ENCODE peak calls at places on chromosomes 2 and 18, in nine cellular contexts. S is SK-N-SH, P is AG09319, I is colonic mucosa, K is PC-9, J is GM12865, C is osteoblast, X is neural crest cell, H is psoas muscle. Z is an unnamed sample.

GRCh38 chr2:98761267-98761781 is 30.4 kb upstream of the MGAT4A start:
- DNase-seq in S (no peak), P (no peak), I (no peak), K (no peak), J (peak), C (no peak), X (peak), H (no peak), Z (no peak)

GRCh38 chr2:148876589-148877402 is 1.8 kb downstream of the KIF5C start:
- DNase-seq in S (peak), P (no peak), I (peak), K (no peak), J (peak), C (peak), X (peak), H (peak), Z (peak)

GRCh38 chr18:61322265-61322873 is 10.9 kb upstream of the CDH20 start:
- DNase-seq in S (peak), P (peak), I (peak), K (no peak), J (peak), C (peak), X (peak), H (no peak), Z (peak)

GRCh38 chr2:179274749-179275148 is 10.1 kb upstream of the SESTD1 start:
- DNase-seq in S (no peak), P (no peak), I (no peak), K (no peak), J (peak), C (no peak), X (no peak), H (no peak), Z (no peak)

GRCh38 chr2:26847663-26848335 is at the start of gene DPYSL5:
- DNase-seq in S (peak), P (no peak), I (no peak), K (no peak), J (no peak), C (peak), X (peak), H (no peak), Z (no peak)

GRCh38 chr2:112728029-112728362 is 7.2 kb downstream of the NT5DC4 start:
- DNase-seq in S (no peak), P (no peak), I (no peak), K (no peak), J (no peak), C (no peak), X (no peak), H (no peak), Z (no peak)

GRCh38 chr18:80247403-80247916 is at the start of gene PARD6G:
- DNase-seq in S (peak), P (peak), I (peak), K (no peak), J (no peak), C (peak), X (peak), H (peak), Z (peak)

GRCh38 chr18:51132256-51132935 is 65.1 kb downstream of the MEX3C start:
- DNase-seq in S (no peak), P (no peak), I (no peak), K (no peak), J (no peak), C (no peak), X (no peak), H (no peak), Z (no peak)

GRCh38 chr2:182915369-182916326 is 49.2 kb upstream of the FRZB start:
- DNase-seq in S (no peak), P (peak), I (no peak), K (peak), J (no peak), C (peak), X (no peak), H (peak), Z (peak)

GRCh38 chr2:219592721-219593120 is 4.9 kb upstream of the STK11IP start:
- DNase-seq in S (no peak), P (no peak), I (no peak), K (no peak), J (no peak), C (no peak), X (no peak), H (no peak), Z (no peak)

DNA sequence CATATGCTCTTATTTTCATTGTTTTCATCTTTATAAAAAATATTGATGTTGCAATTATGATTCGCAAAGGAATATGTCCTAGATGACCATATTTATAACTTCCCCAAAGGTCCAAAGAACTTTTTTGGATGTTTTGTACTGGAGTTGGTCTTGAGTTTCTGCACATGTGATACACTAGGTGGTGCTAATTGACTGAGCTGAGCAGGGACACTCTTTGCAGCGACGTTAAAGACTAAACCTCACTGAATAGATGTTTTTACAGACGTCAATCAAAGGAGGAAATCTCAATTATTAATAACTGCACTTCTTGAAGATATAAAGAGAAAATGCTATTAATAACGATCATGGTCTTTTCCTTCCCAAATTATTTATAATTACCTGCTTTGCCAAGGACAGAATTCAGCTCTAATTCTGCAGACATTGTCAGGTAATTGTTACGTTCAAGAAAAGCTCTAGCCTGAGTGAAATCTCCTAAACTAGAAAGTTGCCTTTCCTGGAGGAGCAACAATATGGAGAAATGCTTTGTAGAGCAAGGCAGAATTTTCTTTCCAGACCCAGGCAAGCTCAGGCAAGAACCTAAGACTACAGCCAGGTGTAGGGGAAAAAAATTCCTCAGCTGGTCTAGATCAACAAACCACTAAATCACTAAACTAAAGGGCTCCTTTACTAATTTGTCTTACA is 119.3 kb upstream of the RBBP8 start:
- DNase-seq in S (peak), P (no peak), I (no peak), K (peak), J (peak), C (no peak), X (no peak), H (no peak), Z (peak)
- TF ChIP-seq CTCF in S (peak), P (peak), I (peak), K (peak), J (peak), C (peak), X (peak), H (peak), Z (peak)

DNA sequence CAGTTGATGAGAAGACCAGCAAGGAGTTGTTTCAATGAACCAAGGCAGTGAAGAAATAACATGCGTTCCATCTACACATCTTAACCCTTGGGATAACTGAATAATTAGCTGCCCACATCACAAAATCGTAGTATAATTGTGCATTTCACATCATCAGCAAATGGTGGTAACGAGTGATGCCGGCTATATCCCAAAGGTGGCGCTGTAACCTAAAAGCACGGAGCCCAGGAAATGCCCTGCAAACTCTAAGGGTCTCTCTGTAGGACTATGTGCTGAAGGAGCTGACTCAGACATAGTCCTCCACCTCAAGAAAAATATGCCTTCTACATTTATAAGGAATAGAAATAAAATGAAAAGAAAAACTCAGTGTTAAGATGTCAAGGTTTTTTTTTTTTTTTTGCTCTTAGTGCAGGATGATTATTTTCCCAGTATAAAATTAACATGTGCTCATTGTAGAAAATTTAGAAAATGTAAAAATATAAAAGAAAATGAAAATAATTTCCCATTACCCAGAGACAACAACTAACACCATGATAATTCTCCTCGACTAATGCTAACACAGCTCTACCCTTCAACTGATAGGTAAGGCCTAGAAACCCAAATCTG is 23.1 kb upstream of the DSG3 start:
- DNase-seq in S (peak), P (no peak), I (peak), K (no peak), J (peak), C (peak), X (peak), H (no peak), Z (no peak)
- TF ChIP-seq CTCF in S (peak), P (no peak), I (peak), K (peak), J (peak), C (peak), X (peak), H (no peak), Z (peak)

GRCh38 chr2:172107690-172108586 is 5.2 kb upstream of the DLX2 start:
- DNase-seq in S (peak), P (no peak), I (no peak), K (no peak), J (no peak), C (peak), X (no peak), H (no peak), Z (no peak)

GRCh38 chr2:172105715-172106124 is 3.0 kb upstream of the DLX2 start:
- DNase-seq in S (peak), P (no peak), I (no peak), K (no peak), J (no peak), C (no peak), X (no peak), H (no peak), Z (no peak)

GRCh38 chr2:172108587-172108930 is 5.9 kb upstream of the DLX2 start:
- DNase-seq in S (no peak), P (no peak), I (no peak), K (no peak), J (no peak), C (peak), X (no peak), H (no peak), Z (no peak)

GRCh38 chr2:172103471-172104292 is 982 bp upstream of the DLX2 start:
- DNase-seq in S (peak), P (no peak), I (peak), K (peak), J (peak), C (peak), X (peak), H (peak), Z (peak)

GRCh38 chr2:172106128-172106961 is 3.6 kb upstream of the DLX2 start:
- DNase-seq in S (peak), P (no peak), I (no peak), K (no peak), J (peak), C (peak), X (peak), H (peak), Z (no peak)
- TF ChIP-seq CTCF in S (peak), P (peak), I (no peak), K (no peak), J (peak), C (peak), X (peak), H (peak), Z (peak)

GRCh38 chr18:48939368-48940097 is 11.2 kb downstream of the SMAD7 start:
- DNase-seq in S (no peak), P (no peak), I (no peak), K (no peak), J (no peak), C (peak), X (no peak), H (no peak), Z (no peak)

GRCh38 chr18:48940854-48941531 is 9.8 kb downstream of the SMAD7 start:
- DNase-seq in S (peak), P (no peak), I (no peak), K (no peak), J (peak), C (peak), X (no peak), H (no peak), Z (no peak)

GRCh38 chr18:48938827-48939367 is 11.9 kb downstream of the SMAD7 start:
- DNase-seq in S (no peak), P (no peak), I (no peak), K (no peak), J (no peak), C (peak), X (no peak), H (no peak), Z (no peak)

GRCh38 chr18:48935433-48935774 is 15.4 kb downstream of the SMAD7 start:
- DNase-seq in S (no peak), P (no peak), I (no peak), K (no peak), J (no peak), C (no peak), X (no peak), H (peak), Z (no peak)

GRCh38 chr18:48937869-48938750 is 12.7 kb downstream of the SMAD7 start:
- DNase-seq in S (no peak), P (no peak), I (no peak), K (no peak), J (no peak), C (peak), X (no peak), H (no peak), Z (no peak)
- TF ChIP-seq CTCF in S (no peak), P (no peak), I (no peak), K (peak), J (no peak), C (no peak), X (no peak), H (no peak), Z (no peak)

GRCh38 chr2:20190862-20191713 is 33.8 kb downstream of the SDC1 start:
- DNase-seq in S (no peak), P (no peak), I (peak), K (peak), J (peak), C (peak), X (peak), H (no peak), Z (no peak)
- TF ChIP-seq CTCF in S (peak), P (peak), I (no peak), K (peak), J (peak), C (peak), X (peak), H (no peak), Z (no peak)

GRCh38 chr2:174078275-174078674 is 113.1 kb upstream of the SP3 start:
- DNase-seq in S (no peak), P (no peak), I (no peak), K (no peak), J (no peak), C (no peak), X (no peak), H (no peak), Z (no peak)
- TF ChIP-seq CTCF in S (peak), P (peak), I (no peak), K (peak), J (peak), C (peak), X (peak), H (peak), Z (peak)